ENCODE peak calls at places on chromosomes 7 and 10, in four cellular contexts. P, S, E and L are unnamed samples.
A peak's percentile ranks its signal among the peaks of the same experiment; 100 is the strongest.

GRCh38 chr10:32412499-32412853 is 33.5 kb upstream of the CCDC7 start:
- DNase-seq in P (no peak), S (no peak), E (peak; percentile 60), L (no peak)

GRCh38 chr10:50033481-50033880 is 34.3 kb upstream of the WASHC2A start:
- DNase-seq in P (no peak), E (peak; percentile 83), S (no peak), L (no peak)

GRCh38 chr7:1270181-1270580 is 37.5 kb downstream of the UNCX start:
- DNase-seq in E (no peak), S (no peak), P (no peak), L (no peak)

GRCh38 chr10:12177642-12178041 is 18.0 kb downstream of the NUDT5 start:
- DNase-seq in S (no peak), E (peak; percentile 46), P (no peak), L (no peak)

GRCh38 chr7:91031757-91032156 is 232.5 kb upstream of the FZD1 start:
- DNase-seq in S (peak; percentile 68), P (no peak), E (no peak), L (no peak)

GRCh38 chr7:90763108-90763507 is 167.0 kb downstream of the CDK14 start:
- DNase-seq in P (no peak), S (no peak), E (no peak), L (no peak)

GRCh38 chr7:155043756-155044155 is 26.4 kb upstream of the HTR5A start:
- DNase-seq in S (peak; percentile 35), E (no peak), P (no peak), L (no peak)

GRCh38 chr10:17006631-17007161 is 122.9 kb downstream of the CUBN start:
- DNase-seq in S (no peak), E (peak; percentile 36), P (no peak), L (peak; percentile 66)

GRCh38 chr10:18144928-18145327 is 4.7 kb downstream of the CACNB2 start:
- DNase-seq in S (peak; percentile 31), E (peak; percentile 31), P (no peak), L (peak; percentile 26)

GRCh38 chr7:151381333-151382078 is 28.3 kb downstream of the WDR86 start:
- DNase-seq in E (peak; percentile 22), S (peak; percentile 85), P (no peak), L (no peak)

GRCh38 chr7:50687575-50688261 is 95.0 kb downstream of the GRB10 start:
- DNase-seq in S (no peak), P (no peak), E (peak; percentile 77), L (no peak)

GRCh38 chr7:1852781-1853618 is 182.9 kb downstream of the ELFN1 start:
- DNase-seq in S (no peak), P (no peak), E (no peak), L (peak; percentile 4)

GRCh38 chr10:86258488-86258887 is 108.1 kb downstream of the GRID1 start:
- DNase-seq in S (no peak), P (no peak), E (peak; percentile 29), L (peak; percentile 39)

GRCh38 chr7:57198801-57199200 is 66.6 kb upstream of the ZNF479 start:
- DNase-seq in S (no peak), E (no peak), P (no peak), L (no peak)

GRCh38 chr10:100895896-100896295 is 16.9 kb upstream of the SLF2 start:
- DNase-seq in P (no peak), S (no peak), E (no peak), L (no peak)

GRCh38 chr10:99560277-99561126 is 27.8 kb downstream of the NKX2-3 start:
- DNase-seq in S (peak; percentile 94), E (peak; percentile 68), P (peak; percentile 56), L (peak; percentile 58)

GRCh38 chr10:42743697-42744096 is 38.9 kb upstream of the BMS1 start:
- DNase-seq in E (no peak), P (no peak), S (no peak), L (no peak)